ENCODE peak calls at places on chromosomes 13 and 19, in eight cellular contexts. B is HL-60, U is MM.1S, X is GM06990, C is upper lobe of left lung, W is endodermal cell, G is epithelial cell of esophagus, V is left ventricle myocardium inferior. S is an unnamed sample.

GRCh38 chr13:70864731-70865130 is 756.5 kb upstream of the KLHL1 start:
- DNase-seq in B (no peak), U (no peak), X (no peak), C (no peak), W (no peak), G (peak), V (no peak), S (no peak)

GRCh38 chr19:1531587-1531986 is 7.7 kb downstream of the PLK5 start:
- DNase-seq in B (no peak), U (no peak), X (no peak), C (no peak), W (no peak), G (no peak), V (no peak), S (no peak)

GRCh38 chr13:84366484-84366883 is 484.2 kb upstream of the SLITRK1 start:
- DNase-seq in B (no peak), U (no peak), X (no peak), C (no peak), W (no peak), G (no peak), V (no peak), S (no peak)

GRCh38 chr19:46133101-46133627 is 8.7 kb upstream of the IGFL3 start:
- DNase-seq in B (no peak), U (no peak), X (no peak), C (peak), W (peak), G (peak), V (no peak), S (no peak)

GRCh38 chr19:16581971-16582343 is 9.7 kb upstream of the SLC35E1 start:
- DNase-seq in B (no peak), U (no peak), X (no peak), C (no peak), W (no peak), G (no peak), V (no peak), S (no peak)

GRCh38 chr13:28659611-28659970 is 661 bp downstream of the POMP start:
- DNase-seq in B (no peak), U (peak), X (peak), C (no peak), W (no peak), G (peak), V (no peak), S (no peak)

GRCh38 chr13:99093997-99094396 is 106.7 kb upstream of the UBAC2 start:
- DNase-seq in B (no peak), U (no peak), X (no peak), C (no peak), W (no peak), G (peak), V (no peak), S (no peak)

GRCh38 chr19:11551603-11552235 is 7.3 kb downstream of the ELOF1 start:
- DNase-seq in B (no peak), U (no peak), X (no peak), C (no peak), W (peak), G (no peak), V (no peak), S (no peak)

GRCh38 chr19:5907216-5907615 is 2.5 kb downstream of the VMAC start:
- DNase-seq in B (no peak), U (no peak), X (no peak), C (no peak), W (no peak), G (no peak), V (no peak), S (no peak)

GRCh38 chr13:36251528-36251927 is 37.2 kb upstream of the SOHLH2 start:
- DNase-seq in B (no peak), U (peak), X (no peak), C (no peak), W (no peak), G (peak), V (no peak), S (no peak)

GRCh38 chr19:17183271-17183757 is 31.8 kb upstream of the USE1 start:
- DNase-seq in B (no peak), U (no peak), X (no peak), C (no peak), W (no peak), G (no peak), V (no peak), S (peak)

GRCh38 chr19:1882089-1882785 is 3.1 kb downstream of the ABHD17A start:
- DNase-seq in B (peak), U (no peak), X (no peak), C (no peak), W (no peak), G (no peak), V (no peak), S (no peak)

GRCh38 chr13:30837227-30838159 is 68.6 kb upstream of the MEDAG start:
- DNase-seq in B (no peak), U (no peak), X (no peak), C (no peak), W (peak), G (no peak), V (no peak), S (no peak)

GRCh38 chr19:43525836-43526771 is 897 bp downstream of the ETHE1 start:
- DNase-seq in B (peak), U (no peak), X (no peak), C (peak), W (peak), G (peak), V (peak), S (peak)

GRCh38 chr13:42796747-42797356 is 15.5 kb downstream of the FAM216B start:
- DNase-seq in B (no peak), U (no peak), X (no peak), C (no peak), W (no peak), G (no peak), V (no peak), S (no peak)

GRCh38 chr19:40278361-40279045 is 6.6 kb downstream of the AKT2 start:
- DNase-seq in B (no peak), U (no peak), X (no peak), C (no peak), W (no peak), G (no peak), V (no peak), S (peak)
- H3K4me3 ChIP-seq in B (no peak), U (no peak), X (no peak), C (no peak), W (no peak), G (no peak), V (peak), S (peak)

DNA sequence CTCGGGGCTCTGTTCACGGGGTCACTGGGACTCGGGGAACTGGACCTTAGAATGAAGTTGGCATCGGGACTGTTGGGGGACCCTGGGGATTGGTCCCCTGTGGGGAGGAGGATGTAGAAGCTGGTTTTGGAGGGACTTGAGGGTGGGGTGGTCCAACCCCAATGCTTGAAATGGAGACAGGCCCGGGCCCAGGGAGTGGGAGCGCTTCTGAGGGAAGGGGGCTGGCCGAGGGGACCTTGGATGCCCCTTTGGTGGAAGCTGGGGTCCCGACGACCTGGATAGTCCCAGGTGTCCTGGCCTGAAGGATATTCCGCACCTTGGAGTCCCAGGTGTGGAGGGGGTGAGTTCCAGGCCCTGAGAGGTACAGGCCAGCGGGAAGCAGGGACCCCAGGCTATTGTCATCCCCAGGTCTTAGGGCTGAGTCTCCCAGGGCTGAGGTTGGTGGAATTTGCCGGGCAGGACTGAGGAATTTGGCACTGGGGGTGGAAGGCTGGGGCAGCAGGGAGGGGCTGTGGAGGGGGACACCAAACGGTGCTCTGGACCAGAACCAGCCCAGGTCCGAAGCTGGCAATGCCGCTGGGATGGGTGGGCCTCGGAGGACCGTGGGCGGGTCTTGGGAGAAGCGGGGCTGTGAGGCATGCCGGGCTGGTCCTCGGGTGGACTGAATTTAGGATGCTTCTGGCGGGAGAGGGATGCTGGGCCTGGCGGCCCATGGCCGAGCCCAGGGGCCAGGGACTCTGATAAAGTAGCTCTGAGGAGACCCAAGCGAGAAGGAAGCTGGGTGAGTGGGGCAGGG is 1.8 kb downstream of the HDGFL2 start:
- DNase-seq in B (no peak), U (no peak), X (no peak), C (no peak), W (peak), G (no peak), V (no peak), S (no peak)
- H3K4me3 ChIP-seq in B (no peak), U (no peak), X (peak), C (peak), W (peak), G (peak), V (peak), S (no peak)

GRCh38 chr19:31334101-31334848 is 15.0 kb downstream of the TSHZ3 start:
- DNase-seq in B (no peak), U (no peak), X (no peak), C (no peak), W (no peak), G (peak), V (no peak), S (no peak)
- H3K4me3 ChIP-seq in B (no peak), U (no peak), X (no peak), C (no peak), W (no peak), G (no peak), V (no peak), S (no peak)

DNA sequence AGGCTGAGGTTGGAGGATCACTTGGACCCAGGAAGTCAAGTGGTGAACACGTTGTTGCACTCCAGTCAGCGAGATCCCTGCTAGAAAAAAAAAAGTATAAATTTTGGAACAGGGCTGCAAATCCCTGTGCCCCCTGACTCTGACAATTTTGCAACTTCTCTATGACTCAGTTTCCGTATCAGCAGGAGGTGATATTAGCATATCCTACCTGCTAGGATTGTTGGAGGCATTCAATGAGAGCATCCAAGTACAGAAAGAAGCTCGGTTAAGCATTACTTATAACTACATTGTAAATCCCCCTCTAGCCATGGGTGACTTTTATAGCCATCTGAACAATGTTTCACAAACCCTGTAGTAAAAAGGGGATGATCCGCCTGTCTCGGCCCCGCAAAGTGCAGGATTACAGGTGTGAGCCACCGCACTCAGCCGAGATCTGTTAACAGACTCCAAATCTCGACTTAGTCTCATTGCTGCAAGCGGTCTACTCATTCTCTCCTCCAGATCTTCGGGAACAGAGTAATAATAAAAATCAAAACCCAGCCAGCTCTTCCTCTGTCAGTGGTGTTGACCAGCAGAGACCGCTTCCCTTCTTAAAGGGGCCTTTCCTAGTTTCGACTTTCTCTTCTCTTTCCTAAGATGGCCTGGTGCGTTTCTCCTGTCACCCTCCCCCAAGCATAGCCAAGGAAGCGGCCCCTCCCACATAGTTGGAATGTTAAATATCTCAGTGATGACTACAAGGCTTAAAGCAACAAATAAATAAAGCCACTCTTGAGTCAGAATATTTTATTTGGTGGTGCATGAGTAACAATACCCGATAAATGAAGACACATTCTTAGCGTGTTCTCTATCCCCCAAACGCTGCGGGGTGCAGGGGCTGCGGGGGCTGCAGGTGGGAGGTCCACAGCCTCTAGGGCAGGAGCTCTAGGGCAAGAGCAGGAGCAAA is 10.3 kb upstream of the BICRA start:
- DNase-seq in B (no peak), U (no peak), X (no peak), C (peak), W (peak), G (peak), V (no peak), S (no peak)
- H3K4me3 ChIP-seq in B (no peak), U (no peak), X (no peak), C (peak), W (peak), G (peak), V (peak), S (no peak)

DNA sequence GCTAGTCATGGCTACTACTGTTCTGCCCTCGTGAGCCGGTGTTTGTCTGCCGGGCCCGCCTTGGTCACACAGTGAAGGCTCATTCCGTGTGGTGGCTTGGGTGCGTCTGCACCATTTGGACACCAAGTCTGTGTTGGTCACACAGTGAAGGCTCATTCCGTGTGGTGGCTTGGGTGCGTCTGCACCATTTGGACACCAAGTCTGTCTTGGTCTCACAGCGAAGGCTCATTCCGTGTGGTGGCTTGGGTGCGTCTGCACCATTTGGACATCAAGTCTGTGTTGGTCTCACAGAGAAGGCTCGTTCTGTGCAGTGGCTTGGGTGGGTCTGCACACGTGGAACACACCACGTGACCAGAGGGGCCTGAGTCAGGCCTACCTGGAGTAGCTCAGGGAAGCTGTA is 29.0 kb upstream of the DCUN1D2 start:
- DNase-seq in B (no peak), U (no peak), X (no peak), C (no peak), W (no peak), G (no peak), V (no peak), S (no peak)
- H3K4me3 ChIP-seq in B (no peak), U (no peak), X (no peak), C (no peak), W (no peak), G (no peak), V (no peak), S (no peak)

GRCh38 chr19:50494186-50495019 is 16.6 kb downstream of the JOSD2 start:
- DNase-seq in B (no peak), U (no peak), X (no peak), C (no peak), W (no peak), G (no peak), V (no peak), S (peak)

GRCh38 chr19:50495020-50495531 is 15.9 kb downstream of the JOSD2 start:
- DNase-seq in B (no peak), U (no peak), X (no peak), C (no peak), W (no peak), G (no peak), V (no peak), S (no peak)

GRCh38 chr19:50496189-50497029 is 14.6 kb downstream of the JOSD2 start:
- DNase-seq in B (no peak), U (no peak), X (no peak), C (no peak), W (peak), G (no peak), V (peak), S (peak)

GRCh38 chr19:50498219-50499056 is 12.6 kb downstream of the JOSD2 start:
- DNase-seq in B (no peak), U (no peak), X (no peak), C (no peak), W (no peak), G (no peak), V (no peak), S (no peak)

DNA sequence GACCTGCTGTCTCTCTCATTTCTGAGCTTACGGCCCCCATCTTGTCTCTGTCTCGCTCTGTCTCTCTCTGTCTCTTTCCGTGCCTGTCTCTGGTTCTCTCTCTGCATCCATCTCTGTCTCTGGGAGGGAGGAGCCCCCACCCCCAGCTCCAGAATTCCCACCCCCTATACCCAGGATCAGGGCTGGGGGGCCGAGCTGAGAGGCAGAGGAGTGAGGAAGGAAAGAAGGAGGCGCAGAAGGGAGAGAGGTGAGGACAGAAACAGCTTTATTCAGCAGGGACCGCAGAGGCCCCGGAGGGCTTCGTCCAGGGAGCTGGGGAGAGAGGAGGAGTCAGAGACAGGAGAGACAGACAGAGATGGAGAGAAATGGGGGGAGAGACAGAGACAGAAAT is 14.0 kb downstream of the JOSD2 start:
- DNase-seq in B (no peak), U (no peak), X (no peak), C (no peak), W (no peak), G (no peak), V (peak), S (peak)
- H3K4me3 ChIP-seq in B (no peak), U (no peak), X (no peak), C (no peak), W (peak), G (no peak), V (peak), S (no peak)

DNA sequence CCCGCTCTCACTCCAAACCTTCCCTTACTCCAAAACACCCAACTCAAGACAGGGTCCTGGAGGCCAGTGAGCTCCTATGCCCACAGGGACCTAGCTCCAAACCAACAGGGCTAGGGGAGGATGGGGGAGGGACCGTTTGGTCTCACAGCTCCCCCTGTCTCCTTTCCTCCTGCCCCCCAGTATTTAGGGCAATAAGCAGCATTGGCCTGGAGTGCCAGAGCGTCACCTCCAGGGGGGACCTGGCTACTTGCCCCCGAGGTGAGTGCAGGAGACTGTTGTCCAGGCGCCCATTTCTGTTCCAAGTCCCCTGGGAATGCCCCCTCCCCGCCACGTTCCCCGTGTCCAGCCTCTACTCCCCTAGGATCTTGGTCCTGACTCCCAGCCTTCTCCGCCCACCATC is 792 bp downstream of the RETN start:
- DNase-seq in B (no peak), U (no peak), X (no peak), C (no peak), W (no peak), G (no peak), V (no peak), S (no peak)
- H3K4me3 ChIP-seq in B (peak), U (no peak), X (no peak), C (peak), W (no peak), G (no peak), V (no peak), S (no peak)

DNA sequence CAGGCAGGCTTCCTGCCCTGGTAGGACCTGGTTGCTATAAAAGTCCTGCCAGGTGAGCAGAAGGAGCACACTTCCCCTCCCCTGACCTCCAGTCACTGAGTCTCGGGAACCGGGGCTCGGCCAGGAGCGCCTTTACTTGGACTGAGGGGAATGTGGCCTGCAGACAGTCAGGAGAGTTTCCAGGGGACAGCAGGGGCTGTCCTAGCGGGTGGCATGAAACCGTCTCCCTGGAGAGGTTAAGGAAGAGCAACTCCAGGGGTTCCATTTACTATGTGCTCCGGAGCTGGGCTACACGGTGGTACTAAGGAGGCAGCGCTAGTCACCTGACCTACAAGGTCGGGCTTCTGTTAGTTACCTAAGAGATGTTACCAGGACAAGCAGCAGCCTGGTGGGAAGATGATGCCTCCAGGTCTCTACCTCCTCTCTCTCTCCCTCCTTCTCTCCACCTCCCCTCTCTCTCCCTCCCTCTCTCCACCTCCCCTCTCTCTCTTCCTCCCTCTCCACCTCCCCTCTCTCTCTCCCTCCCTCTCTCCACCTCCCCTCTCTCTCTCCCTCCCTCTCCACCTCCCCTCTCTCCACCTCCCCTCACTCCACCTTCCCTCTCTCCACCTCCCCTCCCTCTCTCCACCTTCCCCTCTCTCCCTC is 4.1 kb upstream of the CNOT3 start:
- DNase-seq in B (peak), U (peak), X (no peak), C (no peak), W (peak), G (peak), V (no peak), S (no peak)
- H3K4me3 ChIP-seq in B (no peak), U (no peak), X (no peak), C (no peak), W (no peak), G (no peak), V (no peak), S (no peak)

GRCh38 chr19:41551711-41552110 is 24.3 kb upstream of the CEACAM21 start:
- DNase-seq in B (no peak), U (peak), X (no peak), C (no peak), W (no peak), G (no peak), V (no peak), S (no peak)

GRCh38 chr19:41548954-41549688 is 26.8 kb upstream of the CEACAM21 start:
- DNase-seq in B (peak), U (peak), X (no peak), C (no peak), W (peak), G (no peak), V (no peak), S (no peak)

GRCh38 chr19:41553804-41554203 is 22.2 kb upstream of the CEACAM21 start:
- DNase-seq in B (no peak), U (no peak), X (no peak), C (no peak), W (no peak), G (no peak), V (no peak), S (no peak)

GRCh38 chr19:41552558-41552957 is 23.4 kb upstream of the CEACAM21 start:
- DNase-seq in B (no peak), U (peak), X (peak), C (no peak), W (no peak), G (no peak), V (no peak), S (no peak)

DNA sequence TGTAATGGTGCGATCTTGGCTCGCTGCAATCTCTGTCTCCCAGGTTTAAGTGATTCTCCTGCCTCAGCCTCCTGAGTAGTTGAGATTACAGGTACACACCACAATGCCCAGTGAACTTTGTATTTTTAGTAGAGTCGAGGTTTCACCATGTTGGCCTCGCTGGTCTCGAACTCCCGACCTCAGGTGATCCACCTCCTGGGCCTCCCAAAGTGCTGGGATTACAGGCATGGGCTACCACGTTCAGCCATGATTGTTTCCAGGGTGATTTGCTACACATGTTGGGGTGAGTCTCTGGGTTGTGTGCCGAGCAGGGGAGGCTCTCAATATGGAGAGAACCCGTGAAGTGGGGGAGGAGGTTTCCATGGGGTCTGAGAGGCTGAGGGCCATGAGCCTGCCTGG is 24.8 kb upstream of the CEACAM21 start:
- DNase-seq in B (no peak), U (no peak), X (no peak), C (no peak), W (no peak), G (no peak), V (no peak), S (no peak)
- H3K4me3 ChIP-seq in B (no peak), U (peak), X (peak), C (peak), W (no peak), G (no peak), V (peak), S (peak)